ENCODE peak calls at places on chromosomes 7 and 10, in seven cellular contexts. One of them, this sample, is unnamed.

GRCh38 chr7:33666526-33666925 is 238.8 kb upstream of the BMPER start:
- DNase-seq in brain microvascular endothelial cell: no peak
- DNase-seq in AG04449: no peak
- DNase-seq in CD4-positive, alpha-beta memory T cell: no peak
- DNase-seq in astrocyte of the cerebellum: no peak
- DNase-seq in ascending aorta: no peak
- DNase-seq in GM12865: no peak
- DNase-seq in this sample: no peak

GRCh38 chr7:40604601-40605438 is 470.0 kb downstream of the SUGCT start:
- DNase-seq in brain microvascular endothelial cell: peak
- DNase-seq in AG04449: no peak
- DNase-seq in CD4-positive, alpha-beta memory T cell: no peak
- DNase-seq in astrocyte of the cerebellum: peak
- DNase-seq in ascending aorta: peak
- DNase-seq in GM12865: peak
- DNase-seq in this sample: peak

GRCh38 chr10:91856637-91857036 is 52.6 kb downstream of the FGFBP3 start:
- DNase-seq in brain microvascular endothelial cell: no peak
- DNase-seq in AG04449: no peak
- DNase-seq in CD4-positive, alpha-beta memory T cell: no peak
- DNase-seq in astrocyte of the cerebellum: no peak
- DNase-seq in ascending aorta: no peak
- DNase-seq in GM12865: peak
- DNase-seq in this sample: no peak

GRCh38 chr10:113094114-113094486 is 144.1 kb downstream of the TCF7L2 start:
- DNase-seq in brain microvascular endothelial cell: no peak
- DNase-seq in AG04449: no peak
- DNase-seq in CD4-positive, alpha-beta memory T cell: peak
- DNase-seq in astrocyte of the cerebellum: no peak
- DNase-seq in ascending aorta: no peak
- DNase-seq in GM12865: peak
- DNase-seq in this sample: no peak

GRCh38 chr10:37712489-37713131 is 144.8 kb downstream of the ZNF248 start:
- DNase-seq in brain microvascular endothelial cell: no peak
- DNase-seq in AG04449: no peak
- DNase-seq in CD4-positive, alpha-beta memory T cell: no peak
- DNase-seq in astrocyte of the cerebellum: no peak
- DNase-seq in ascending aorta: no peak
- DNase-seq in GM12865: no peak
- DNase-seq in this sample: no peak

GRCh38 chr10:8061274-8062211 is 7.1 kb downstream of the GATA3 start:
- DNase-seq in brain microvascular endothelial cell: no peak
- DNase-seq in AG04449: no peak
- DNase-seq in CD4-positive, alpha-beta memory T cell: peak
- DNase-seq in astrocyte of the cerebellum: no peak
- DNase-seq in ascending aorta: no peak
- DNase-seq in GM12865: peak
- DNase-seq in this sample: no peak

GRCh38 chr10:76786673-76787072 is 850.9 kb downstream of the KCNMA1 start:
- DNase-seq in brain microvascular endothelial cell: no peak
- DNase-seq in AG04449: no peak
- DNase-seq in CD4-positive, alpha-beta memory T cell: no peak
- DNase-seq in astrocyte of the cerebellum: no peak
- DNase-seq in ascending aorta: no peak
- DNase-seq in GM12865: no peak
- DNase-seq in this sample: no peak

GRCh38 chr7:92749327-92749730 is 87.0 kb downstream of the CDK6 start:
- DNase-seq in brain microvascular endothelial cell: no peak
- DNase-seq in AG04449: no peak
- DNase-seq in CD4-positive, alpha-beta memory T cell: no peak
- DNase-seq in astrocyte of the cerebellum: no peak
- DNase-seq in ascending aorta: no peak
- DNase-seq in GM12865: no peak
- DNase-seq in this sample: no peak

DNA sequence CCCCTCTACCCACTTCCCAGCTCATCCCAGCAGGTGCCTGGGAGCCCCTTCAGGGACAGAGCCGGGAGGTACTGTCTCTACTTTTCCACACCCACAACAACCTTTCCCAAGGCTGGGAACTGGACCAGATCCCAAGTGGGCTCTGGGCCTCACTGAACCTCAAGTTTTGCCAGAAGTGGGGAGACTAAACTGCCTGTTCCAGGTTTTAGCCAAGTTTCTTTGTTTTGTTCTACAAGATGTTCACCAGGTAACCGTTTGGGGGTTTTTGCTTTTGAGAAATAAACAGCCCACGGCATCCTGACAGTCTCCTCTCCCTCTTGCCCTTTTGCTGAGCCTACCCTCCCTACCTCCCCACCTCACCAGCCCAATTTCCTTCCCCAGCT is 10.6 kb upstream of the EMX2 start:
- DNase-seq in brain microvascular endothelial cell: no peak
- DNase-seq in AG04449: no peak
- DNase-seq in CD4-positive, alpha-beta memory T cell: no peak
- DNase-seq in astrocyte of the cerebellum: no peak
- DNase-seq in ascending aorta: peak
- DNase-seq in GM12865: no peak
- DNase-seq in this sample: no peak
- H3K4me3 ChIP-seq in brain microvascular endothelial cell: no peak
- H3K4me3 ChIP-seq in AG04449: no peak
- H3K4me3 ChIP-seq in CD4-positive, alpha-beta memory T cell: no peak
- H3K4me3 ChIP-seq in astrocyte of the cerebellum: no peak
- H3K4me3 ChIP-seq in ascending aorta: no peak
- H3K4me3 ChIP-seq in GM12865: no peak
- H3K4me3 ChIP-seq in this sample: no peak

DNA sequence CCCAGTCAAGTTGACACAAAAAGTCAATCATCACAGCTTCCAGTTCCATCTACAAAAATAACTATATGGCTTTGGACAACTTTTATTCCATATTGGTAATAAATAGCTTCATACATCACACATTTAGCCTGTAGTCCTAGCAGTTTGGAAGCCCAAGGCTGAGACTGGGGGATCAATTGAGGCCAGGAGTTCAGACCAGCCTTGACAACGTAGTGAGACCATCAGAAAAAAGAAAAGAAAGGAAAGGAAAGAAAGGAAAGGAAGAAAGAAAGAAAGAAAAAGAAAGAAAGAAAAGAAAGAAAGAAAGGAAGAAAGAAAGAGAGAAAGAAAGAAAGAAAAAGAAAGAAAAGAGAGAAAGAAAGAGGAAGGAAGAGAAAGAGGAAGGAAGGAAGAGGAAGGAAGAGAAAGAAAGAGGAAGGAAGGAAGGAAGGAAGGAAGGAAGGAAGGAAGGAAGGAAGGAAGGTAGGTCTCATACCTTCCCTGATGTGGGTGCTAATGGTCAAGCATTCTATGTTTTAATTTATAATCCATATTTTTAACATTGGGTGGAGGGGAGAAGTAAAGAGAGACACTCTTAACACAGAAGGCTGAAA is 37.8 kb downstream of the CAV1 start:
- DNase-seq in brain microvascular endothelial cell: no peak
- DNase-seq in AG04449: no peak
- DNase-seq in CD4-positive, alpha-beta memory T cell: no peak
- DNase-seq in astrocyte of the cerebellum: no peak
- DNase-seq in ascending aorta: no peak
- DNase-seq in GM12865: no peak
- DNase-seq in this sample: no peak
- H3K4me3 ChIP-seq in brain microvascular endothelial cell: no peak
- H3K4me3 ChIP-seq in AG04449: no peak
- H3K4me3 ChIP-seq in CD4-positive, alpha-beta memory T cell: no peak
- H3K4me3 ChIP-seq in astrocyte of the cerebellum: no peak
- H3K4me3 ChIP-seq in ascending aorta: no peak
- H3K4me3 ChIP-seq in GM12865: no peak
- H3K4me3 ChIP-seq in this sample: no peak

GRCh38 chr7:43443380-43443779 is 139.5 kb upstream of the STK17A start:
- DNase-seq in brain microvascular endothelial cell: no peak
- DNase-seq in AG04449: no peak
- DNase-seq in CD4-positive, alpha-beta memory T cell: no peak
- DNase-seq in astrocyte of the cerebellum: no peak
- DNase-seq in ascending aorta: no peak
- DNase-seq in GM12865: no peak
- DNase-seq in this sample: no peak

GRCh38 chr7:43441217-43441616 is 141.7 kb upstream of the STK17A start:
- DNase-seq in brain microvascular endothelial cell: no peak
- DNase-seq in AG04449: no peak
- DNase-seq in CD4-positive, alpha-beta memory T cell: no peak
- DNase-seq in astrocyte of the cerebellum: no peak
- DNase-seq in ascending aorta: no peak
- DNase-seq in GM12865: no peak
- DNase-seq in this sample: no peak

GRCh38 chr7:43439631-43440401 is 143.1 kb upstream of the STK17A start:
- DNase-seq in brain microvascular endothelial cell: peak
- DNase-seq in AG04449: no peak
- DNase-seq in CD4-positive, alpha-beta memory T cell: peak
- DNase-seq in astrocyte of the cerebellum: peak
- DNase-seq in ascending aorta: no peak
- DNase-seq in GM12865: peak
- DNase-seq in this sample: no peak

GRCh38 chr7:43444711-43445578 is 138.0 kb upstream of the STK17A start:
- DNase-seq in brain microvascular endothelial cell: no peak
- DNase-seq in AG04449: no peak
- DNase-seq in CD4-positive, alpha-beta memory T cell: no peak
- DNase-seq in astrocyte of the cerebellum: no peak
- DNase-seq in ascending aorta: no peak
- DNase-seq in GM12865: no peak
- DNase-seq in this sample: no peak

GRCh38 chr7:43438897-43439479 is 143.9 kb upstream of the STK17A start:
- DNase-seq in brain microvascular endothelial cell: no peak
- DNase-seq in AG04449: no peak
- DNase-seq in CD4-positive, alpha-beta memory T cell: no peak
- DNase-seq in astrocyte of the cerebellum: no peak
- DNase-seq in ascending aorta: no peak
- DNase-seq in GM12865: no peak
- DNase-seq in this sample: no peak
- H3K4me3 ChIP-seq in brain microvascular endothelial cell: no peak
- H3K4me3 ChIP-seq in AG04449: no peak
- H3K4me3 ChIP-seq in CD4-positive, alpha-beta memory T cell: no peak
- H3K4me3 ChIP-seq in astrocyte of the cerebellum: no peak
- H3K4me3 ChIP-seq in ascending aorta: no peak
- H3K4me3 ChIP-seq in GM12865: no peak
- H3K4me3 ChIP-seq in this sample: no peak

DNA sequence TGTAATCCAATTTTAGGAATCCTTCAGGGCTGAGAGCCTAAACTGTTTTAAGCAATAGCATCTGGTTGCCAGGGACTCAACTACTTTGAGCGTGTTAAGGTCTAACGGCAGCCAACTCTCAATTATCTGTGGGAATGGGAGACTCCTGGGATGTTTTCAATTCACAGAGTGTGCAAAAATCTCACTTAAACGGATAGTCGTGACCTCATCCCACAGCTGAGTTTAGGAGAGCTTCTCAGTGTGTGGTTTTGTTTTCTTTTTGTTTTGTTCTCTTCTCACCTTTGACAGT is 291.8 kb downstream of the AUTS2 start:
- DNase-seq in brain microvascular endothelial cell: no peak
- DNase-seq in AG04449: no peak
- DNase-seq in CD4-positive, alpha-beta memory T cell: no peak
- DNase-seq in astrocyte of the cerebellum: no peak
- DNase-seq in ascending aorta: no peak
- DNase-seq in GM12865: no peak
- DNase-seq in this sample: no peak
- H3K4me3 ChIP-seq in brain microvascular endothelial cell: no peak
- H3K4me3 ChIP-seq in AG04449: no peak
- H3K4me3 ChIP-seq in CD4-positive, alpha-beta memory T cell: no peak
- H3K4me3 ChIP-seq in astrocyte of the cerebellum: no peak
- H3K4me3 ChIP-seq in ascending aorta: no peak
- H3K4me3 ChIP-seq in GM12865: no peak
- H3K4me3 ChIP-seq in this sample: no peak

GRCh38 chr7:19567011-19567410 is 141.8 kb downstream of the POLR1F start:
- DNase-seq in brain microvascular endothelial cell: peak
- DNase-seq in AG04449: no peak
- DNase-seq in CD4-positive, alpha-beta memory T cell: no peak
- DNase-seq in astrocyte of the cerebellum: no peak
- DNase-seq in ascending aorta: no peak
- DNase-seq in GM12865: no peak
- DNase-seq in this sample: peak

GRCh38 chr7:19560111-19560883 is 148.5 kb downstream of the POLR1F start:
- DNase-seq in brain microvascular endothelial cell: peak
- DNase-seq in AG04449: no peak
- DNase-seq in CD4-positive, alpha-beta memory T cell: no peak
- DNase-seq in astrocyte of the cerebellum: peak
- DNase-seq in ascending aorta: no peak
- DNase-seq in GM12865: no peak
- DNase-seq in this sample: peak

GRCh38 chr7:19561121-19561805 is 147.6 kb downstream of the POLR1F start:
- DNase-seq in brain microvascular endothelial cell: peak
- DNase-seq in AG04449: no peak
- DNase-seq in CD4-positive, alpha-beta memory T cell: no peak
- DNase-seq in astrocyte of the cerebellum: no peak
- DNase-seq in ascending aorta: no peak
- DNase-seq in GM12865: no peak
- DNase-seq in this sample: peak

DNA sequence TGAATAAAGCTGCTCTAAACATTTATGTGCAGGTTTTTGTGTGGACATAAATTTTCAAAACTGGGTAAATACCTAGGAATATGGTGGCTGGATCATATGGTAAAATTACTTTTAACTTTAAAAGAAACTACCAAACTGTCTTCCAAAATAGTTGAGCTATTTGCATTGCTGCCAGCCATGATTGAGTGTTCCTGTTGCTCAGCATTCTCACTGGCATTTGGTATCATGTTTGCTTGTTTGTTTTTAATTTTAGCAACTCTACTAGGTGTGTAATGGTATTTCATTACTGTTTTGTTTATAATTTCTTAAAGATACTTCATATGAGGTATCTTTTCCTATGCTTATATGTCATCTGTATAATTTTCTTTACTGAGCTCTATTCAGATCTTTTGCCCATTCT is 143.2 kb downstream of the POLR1F start:
- DNase-seq in brain microvascular endothelial cell: no peak
- DNase-seq in AG04449: no peak
- DNase-seq in CD4-positive, alpha-beta memory T cell: no peak
- DNase-seq in astrocyte of the cerebellum: no peak
- DNase-seq in ascending aorta: no peak
- DNase-seq in GM12865: no peak
- DNase-seq in this sample: no peak
- H3K4me3 ChIP-seq in brain microvascular endothelial cell: no peak
- H3K4me3 ChIP-seq in AG04449: no peak
- H3K4me3 ChIP-seq in CD4-positive, alpha-beta memory T cell: no peak
- H3K4me3 ChIP-seq in astrocyte of the cerebellum: no peak
- H3K4me3 ChIP-seq in ascending aorta: no peak
- H3K4me3 ChIP-seq in GM12865: no peak
- H3K4me3 ChIP-seq in this sample: no peak

DNA sequence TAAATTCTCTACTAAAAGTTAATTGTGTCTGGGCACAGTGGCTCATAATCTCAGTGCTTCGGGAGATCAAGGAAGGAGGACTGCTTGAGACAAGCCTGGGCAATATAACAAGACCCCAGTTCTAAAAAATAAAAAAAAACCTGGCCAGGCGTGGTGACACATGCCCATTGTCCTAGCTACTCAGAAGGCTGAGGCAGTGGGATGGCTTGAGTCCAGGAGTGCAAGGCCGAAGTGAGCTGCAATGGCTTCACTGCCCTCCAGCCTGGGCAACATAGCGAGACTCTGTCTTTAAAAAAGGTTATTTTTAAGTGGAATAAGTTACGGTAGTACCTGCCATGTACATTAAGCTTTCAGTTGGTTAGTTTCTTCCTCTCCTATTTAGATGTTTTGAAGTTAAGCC is 28.9 kb downstream of the CDK14 start:
- DNase-seq in brain microvascular endothelial cell: no peak
- DNase-seq in AG04449: no peak
- DNase-seq in CD4-positive, alpha-beta memory T cell: no peak
- DNase-seq in astrocyte of the cerebellum: no peak
- DNase-seq in ascending aorta: no peak
- DNase-seq in GM12865: no peak
- DNase-seq in this sample: no peak
- H3K4me3 ChIP-seq in brain microvascular endothelial cell: no peak
- H3K4me3 ChIP-seq in AG04449: no peak
- H3K4me3 ChIP-seq in CD4-positive, alpha-beta memory T cell: no peak
- H3K4me3 ChIP-seq in astrocyte of the cerebellum: no peak
- H3K4me3 ChIP-seq in ascending aorta: no peak
- H3K4me3 ChIP-seq in GM12865: no peak
- H3K4me3 ChIP-seq in this sample: no peak

This sample was measured in skeletal muscle cell.